ENCODE peak calls at places on chromosome 4, in six cellular contexts. One of them, this sample, is unnamed.

GRCh38 chr4:113394730-113395530 is 345.5 kb downstream of the ANK2 start:
- DNase-seq in GM12878: peak
- DNase-seq in thoracic aorta: peak
- DNase-seq in AG10803: peak
- DNase-seq in NB4: peak
- DNase-seq in heart right ventricle: no peak
- DNase-seq in this sample: peak

GRCh38 chr4:139556735-139557505 is 901 bp upstream of the SETD7 start:
- DNase-seq in GM12878: no peak
- DNase-seq in thoracic aorta: peak
- DNase-seq in AG10803: no peak
- DNase-seq in NB4: peak
- DNase-seq in heart right ventricle: peak
- DNase-seq in this sample: no peak

GRCh38 chr4:118740869-118741268 is 55.7 kb downstream of the METTL14 start:
- DNase-seq in GM12878: no peak
- DNase-seq in thoracic aorta: no peak
- DNase-seq in AG10803: peak
- DNase-seq in NB4: peak
- DNase-seq in heart right ventricle: no peak
- DNase-seq in this sample: no peak

GRCh38 chr4:153028535-153028934 is 92.4 kb downstream of the FHDC1 start:
- DNase-seq in GM12878: no peak
- DNase-seq in thoracic aorta: no peak
- DNase-seq in AG10803: no peak
- DNase-seq in NB4: no peak
- DNase-seq in heart right ventricle: no peak
- DNase-seq in this sample: no peak

GRCh38 chr4:44256414-44256813 is 192.2 kb downstream of the KCTD8 start:
- DNase-seq in GM12878: no peak
- DNase-seq in thoracic aorta: no peak
- DNase-seq in AG10803: no peak
- DNase-seq in NB4: peak
- DNase-seq in heart right ventricle: no peak
- DNase-seq in this sample: no peak

GRCh38 chr4:85733798-85734197 is 258.8 kb downstream of the ARHGAP24 start:
- DNase-seq in GM12878: no peak
- DNase-seq in thoracic aorta: no peak
- DNase-seq in AG10803: no peak
- DNase-seq in NB4: no peak
- DNase-seq in heart right ventricle: no peak
- DNase-seq in this sample: no peak

GRCh38 chr4:2322227-2322626 is 60.3 kb upstream of the MXD4 start:
- DNase-seq in GM12878: no peak
- DNase-seq in thoracic aorta: no peak
- DNase-seq in AG10803: no peak
- DNase-seq in NB4: no peak
- DNase-seq in heart right ventricle: no peak
- DNase-seq in this sample: no peak

GRCh38 chr4:41935652-41936021 is 408 bp downstream of the TMEM33 start:
- DNase-seq in GM12878: no peak
- DNase-seq in thoracic aorta: no peak
- DNase-seq in AG10803: peak
- DNase-seq in NB4: peak
- DNase-seq in heart right ventricle: no peak
- DNase-seq in this sample: no peak

GRCh38 chr4:138887341-138887740 is 128.2 kb upstream of the NOCT start:
- DNase-seq in GM12878: no peak
- DNase-seq in thoracic aorta: no peak
- DNase-seq in AG10803: no peak
- DNase-seq in NB4: no peak
- DNase-seq in heart right ventricle: no peak
- DNase-seq in this sample: no peak

GRCh38 chr4:76850010-76850441 is 47.9 kb downstream of the SOWAHB start:
- DNase-seq in GM12878: no peak
- DNase-seq in thoracic aorta: no peak
- DNase-seq in AG10803: peak
- DNase-seq in NB4: no peak
- DNase-seq in heart right ventricle: no peak
- DNase-seq in this sample: no peak

GRCh38 chr4:76495166-76495565 is 60.1 kb downstream of the SHROOM3 start:
- DNase-seq in GM12878: no peak
- DNase-seq in thoracic aorta: no peak
- DNase-seq in AG10803: peak
- DNase-seq in NB4: no peak
- DNase-seq in heart right ventricle: no peak
- DNase-seq in this sample: no peak

GRCh38 chr4:184255361-184255760 is 37.7 kb upstream of the ENPP6 start:
- DNase-seq in GM12878: no peak
- DNase-seq in thoracic aorta: no peak
- DNase-seq in AG10803: no peak
- DNase-seq in NB4: no peak
- DNase-seq in heart right ventricle: peak
- DNase-seq in this sample: no peak

DNA sequence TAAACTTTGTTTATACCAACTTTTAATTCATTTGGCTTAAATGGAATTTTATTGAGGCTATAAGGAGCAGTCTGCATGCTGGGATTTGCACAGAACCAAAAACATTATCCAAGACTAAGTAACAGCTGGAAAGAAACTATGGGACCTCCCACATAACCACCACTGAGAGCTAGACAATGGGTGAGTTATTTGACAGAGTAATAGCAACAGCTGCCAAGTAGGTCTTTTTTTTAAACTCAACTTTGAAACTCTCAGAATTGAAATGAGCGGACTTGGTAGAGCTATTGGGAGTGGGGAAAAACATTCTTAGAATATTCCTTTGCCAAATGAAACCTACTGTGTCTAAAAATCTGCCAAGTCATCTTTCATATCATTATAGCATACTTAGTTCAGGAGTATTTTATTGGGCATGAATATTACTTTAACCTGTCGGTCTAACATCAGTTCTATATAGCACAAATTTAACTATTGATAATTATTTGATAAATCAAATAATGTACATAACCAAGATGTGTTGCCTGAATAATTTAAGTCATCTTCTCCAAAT is 1428.0 kb downstream of the PCDH7 start:
- DNase-seq in GM12878: no peak
- DNase-seq in thoracic aorta: no peak
- DNase-seq in AG10803: peak
- DNase-seq in NB4: no peak
- DNase-seq in heart right ventricle: no peak
- DNase-seq in this sample: no peak
- H3K4me3 ChIP-seq in GM12878: no peak
- H3K4me3 ChIP-seq in thoracic aorta: no peak
- H3K4me3 ChIP-seq in AG10803: no peak
- H3K4me3 ChIP-seq in NB4: no peak
- H3K4me3 ChIP-seq in heart right ventricle: no peak
- H3K4me3 ChIP-seq in this sample: no peak

GRCh38 chr4:7909966-7910720 is 29.5 kb downstream of the AFAP1 start:
- DNase-seq in GM12878: no peak
- DNase-seq in thoracic aorta: no peak
- DNase-seq in AG10803: peak
- DNase-seq in NB4: no peak
- DNase-seq in heart right ventricle: no peak
- DNase-seq in this sample: no peak
- H3K4me3 ChIP-seq in GM12878: no peak
- H3K4me3 ChIP-seq in thoracic aorta: peak
- H3K4me3 ChIP-seq in AG10803: peak
- H3K4me3 ChIP-seq in NB4: no peak
- H3K4me3 ChIP-seq in heart right ventricle: no peak
- H3K4me3 ChIP-seq in this sample: no peak

GRCh38 chr4:89722517-89722916 is 114.4 kb downstream of the SNCA start:
- DNase-seq in GM12878: no peak
- DNase-seq in thoracic aorta: no peak
- DNase-seq in AG10803: no peak
- DNase-seq in NB4: no peak
- DNase-seq in heart right ventricle: no peak
- DNase-seq in this sample: no peak

GRCh38 chr4:89724716-89725115 is 112.2 kb downstream of the SNCA start:
- DNase-seq in GM12878: no peak
- DNase-seq in thoracic aorta: no peak
- DNase-seq in AG10803: peak
- DNase-seq in NB4: no peak
- DNase-seq in heart right ventricle: no peak
- DNase-seq in this sample: no peak

GRCh38 chr4:89723096-89723495 is 113.9 kb downstream of the SNCA start:
- DNase-seq in GM12878: no peak
- DNase-seq in thoracic aorta: no peak
- DNase-seq in AG10803: no peak
- DNase-seq in NB4: no peak
- DNase-seq in heart right ventricle: no peak
- DNase-seq in this sample: no peak

DNA sequence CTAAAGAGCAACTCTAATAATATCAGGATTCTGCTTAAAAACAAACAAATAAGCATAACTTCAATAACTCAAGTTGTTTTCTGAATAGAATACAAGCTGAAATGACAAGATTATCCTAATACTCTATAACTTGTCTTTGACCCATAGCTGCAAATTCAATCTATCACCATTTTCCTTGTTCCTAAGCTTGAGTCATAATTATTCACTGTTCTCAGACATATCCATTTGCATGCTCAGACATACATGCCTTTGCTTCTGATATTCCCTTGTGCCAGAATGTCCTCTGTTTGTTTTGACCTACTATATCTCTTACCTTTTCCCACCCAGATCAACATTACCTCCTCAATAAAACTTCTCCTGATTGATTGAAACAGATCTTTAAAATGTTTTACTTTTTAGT is 109.7 kb downstream of the SNCA start:
- DNase-seq in GM12878: no peak
- DNase-seq in thoracic aorta: no peak
- DNase-seq in AG10803: no peak
- DNase-seq in NB4: no peak
- DNase-seq in heart right ventricle: no peak
- DNase-seq in this sample: no peak
- H3K4me3 ChIP-seq in GM12878: no peak
- H3K4me3 ChIP-seq in thoracic aorta: no peak
- H3K4me3 ChIP-seq in AG10803: no peak
- H3K4me3 ChIP-seq in NB4: no peak
- H3K4me3 ChIP-seq in heart right ventricle: no peak
- H3K4me3 ChIP-seq in this sample: no peak

GRCh38 chr4:74109116-74109791 is 10.3 kb upstream of the CXCL2 start:
- DNase-seq in GM12878: no peak
- DNase-seq in thoracic aorta: no peak
- DNase-seq in AG10803: peak
- DNase-seq in NB4: peak
- DNase-seq in heart right ventricle: no peak
- DNase-seq in this sample: no peak

GRCh38 chr4:74109894-74110605 is 11.1 kb upstream of the CXCL2 start:
- DNase-seq in GM12878: no peak
- DNase-seq in thoracic aorta: no peak
- DNase-seq in AG10803: peak
- DNase-seq in NB4: no peak
- DNase-seq in heart right ventricle: no peak
- DNase-seq in this sample: no peak

GRCh38 chr4:74111990-74112389 is 13.0 kb upstream of the CXCL2 start:
- DNase-seq in GM12878: no peak
- DNase-seq in thoracic aorta: peak
- DNase-seq in AG10803: peak
- DNase-seq in NB4: no peak
- DNase-seq in heart right ventricle: no peak
- DNase-seq in this sample: no peak

GRCh38 chr4:74111576-74111975 is 12.6 kb upstream of the CXCL2 start:
- DNase-seq in GM12878: no peak
- DNase-seq in thoracic aorta: no peak
- DNase-seq in AG10803: no peak
- DNase-seq in NB4: no peak
- DNase-seq in heart right ventricle: no peak
- DNase-seq in this sample: no peak

DNA sequence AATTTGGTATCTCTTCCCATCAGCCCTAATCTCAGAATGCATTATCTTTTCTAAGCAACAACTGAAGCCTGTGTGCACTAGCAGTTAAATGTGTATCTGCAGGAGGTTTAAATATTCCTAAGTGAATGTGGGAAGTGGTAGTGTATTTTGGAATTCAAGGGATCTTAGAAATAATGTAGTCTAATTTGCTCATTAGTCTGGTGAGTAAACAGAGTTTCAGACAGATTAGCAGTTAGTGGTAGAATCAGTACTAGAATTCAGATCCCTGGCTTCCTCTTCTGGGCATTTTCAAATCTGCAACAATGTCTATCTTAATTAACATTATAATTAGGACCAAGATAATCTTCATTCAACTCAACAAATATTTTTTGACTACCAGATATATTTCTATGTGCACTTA is 11.7 kb upstream of the CXCL2 start:
- DNase-seq in GM12878: no peak
- DNase-seq in thoracic aorta: no peak
- DNase-seq in AG10803: no peak
- DNase-seq in NB4: no peak
- DNase-seq in heart right ventricle: no peak
- DNase-seq in this sample: no peak
- H3K4me3 ChIP-seq in GM12878: no peak
- H3K4me3 ChIP-seq in thoracic aorta: no peak
- H3K4me3 ChIP-seq in AG10803: no peak
- H3K4me3 ChIP-seq in NB4: no peak
- H3K4me3 ChIP-seq in heart right ventricle: no peak
- H3K4me3 ChIP-seq in this sample: no peak

DNA sequence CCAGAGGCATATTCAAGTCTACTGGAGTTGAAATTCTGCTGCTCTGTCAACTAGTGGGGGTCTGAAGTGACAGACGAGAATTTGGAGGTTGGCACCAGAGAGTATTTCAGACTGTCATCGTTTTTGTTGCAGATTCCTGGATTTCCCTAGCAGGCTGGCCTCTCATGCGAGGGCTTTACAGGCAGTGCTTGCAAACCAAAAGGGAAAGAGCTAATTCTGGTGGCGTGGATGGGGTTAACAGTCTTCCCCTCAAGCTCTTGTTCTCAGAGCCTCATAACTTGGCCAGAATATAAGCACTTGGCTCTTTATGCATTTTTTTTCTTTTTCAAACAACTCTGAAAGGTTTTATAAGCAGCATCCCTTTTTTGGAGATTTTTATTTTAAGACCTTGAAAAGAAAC is at the start of gene SPARCL1:
- DNase-seq in GM12878: no peak
- DNase-seq in thoracic aorta: no peak
- DNase-seq in AG10803: no peak
- DNase-seq in NB4: no peak
- DNase-seq in heart right ventricle: peak
- DNase-seq in this sample: no peak
- H3K4me3 ChIP-seq in GM12878: no peak
- H3K4me3 ChIP-seq in thoracic aorta: peak
- H3K4me3 ChIP-seq in AG10803: no peak
- H3K4me3 ChIP-seq in NB4: no peak
- H3K4me3 ChIP-seq in heart right ventricle: peak
- H3K4me3 ChIP-seq in this sample: no peak

GRCh38 chr4:40211224-40212185 is 14.7 kb downstream of the RHOH start:
- DNase-seq in GM12878: no peak
- DNase-seq in thoracic aorta: no peak
- DNase-seq in AG10803: no peak
- DNase-seq in NB4: no peak
- DNase-seq in heart right ventricle: no peak
- DNase-seq in this sample: no peak
- H3K4me3 ChIP-seq in GM12878: peak
- H3K4me3 ChIP-seq in thoracic aorta: no peak
- H3K4me3 ChIP-seq in AG10803: no peak
- H3K4me3 ChIP-seq in NB4: no peak
- H3K4me3 ChIP-seq in heart right ventricle: no peak
- H3K4me3 ChIP-seq in this sample: peak

GRCh38 chr4:32847466-32847865 is 2127.3 kb downstream of the PCDH7 start:
- DNase-seq in GM12878: no peak
- DNase-seq in thoracic aorta: no peak
- DNase-seq in AG10803: no peak
- DNase-seq in NB4: peak
- DNase-seq in heart right ventricle: no peak
- DNase-seq in this sample: no peak
- H3K4me3 ChIP-seq in GM12878: no peak
- H3K4me3 ChIP-seq in thoracic aorta: no peak
- H3K4me3 ChIP-seq in AG10803: no peak
- H3K4me3 ChIP-seq in NB4: no peak
- H3K4me3 ChIP-seq in heart right ventricle: no peak
- H3K4me3 ChIP-seq in this sample: no peak

GRCh38 chr4:137794779-137795178 is 262.5 kb upstream of the PCDH18 start:
- DNase-seq in GM12878: no peak
- DNase-seq in thoracic aorta: no peak
- DNase-seq in AG10803: peak
- DNase-seq in NB4: no peak
- DNase-seq in heart right ventricle: no peak
- DNase-seq in this sample: no peak
- H3K4me3 ChIP-seq in GM12878: no peak
- H3K4me3 ChIP-seq in thoracic aorta: peak
- H3K4me3 ChIP-seq in AG10803: peak
- H3K4me3 ChIP-seq in NB4: no peak
- H3K4me3 ChIP-seq in heart right ventricle: no peak
- H3K4me3 ChIP-seq in this sample: no peak

This sample was measured in GM12864.